ENCODE peak calls at places on chromosomes 12 and 14, in eight cellular contexts. W, E, D, F, A, H, R and P are unnamed samples.
A peak's percentile ranks its signal among the peaks of the same experiment; 100 is the strongest.

GRCh38 chr14:97851438-97851995 is 1054.3 kb downstream of the VRK1 start:
- DNase-seq in W (no peak), E (no peak), D (no peak), F (no peak), A (no peak), H (no peak), R (no peak), P (no peak)

GRCh38 chr14:104536942-104537612 is 42.5 kb upstream of the C14orf180 start:
- DNase-seq in W (no peak), E (peak; percentile 63), D (no peak), F (peak; percentile 12), A (peak; percentile 58), H (no peak), R (peak; percentile 43), P (no peak)

GRCh38 chr12:82912406-82912805 is 225.7 kb downstream of the TMTC2 start:
- DNase-seq in W (peak; percentile 12), E (peak; percentile 55), D (no peak), F (no peak), A (peak; percentile 72), H (no peak), R (peak; percentile 63), P (no peak)

GRCh38 chr12:79020106-79020505 is 155.5 kb downstream of the SYT1 start:
- DNase-seq in W (no peak), E (peak; percentile 14), D (no peak), F (no peak), A (peak; percentile 30), H (no peak), R (peak; percentile 5), P (no peak)

GRCh38 chr12:93972411-93973208 is 175.8 kb upstream of the PLXNC1 start:
- DNase-seq in W (peak; percentile 76), E (peak; percentile 38), D (peak; percentile 20), F (no peak), A (no peak), H (no peak), R (no peak), P (no peak)

GRCh38 chr12:66244446-66244845 is 55.4 kb downstream of the IRAK3 start:
- DNase-seq in W (no peak), E (peak; percentile 53), D (no peak), F (no peak), A (no peak), H (no peak), R (no peak), P (no peak)

GRCh38 chr14:22837059-22837749 is 819 bp downstream of the MMP14 start:
- DNase-seq in W (no peak), E (peak; percentile 59), D (no peak), F (no peak), A (peak; percentile 50), H (no peak), R (peak; percentile 63), P (no peak)

GRCh38 chr12:57452181-57452936 is 2.7 kb upstream of the INHBE start:
- DNase-seq in W (no peak), E (peak; percentile 87), D (peak; percentile 84), F (no peak), A (peak; percentile 48), H (no peak), R (peak; percentile 64), P (no peak)

GRCh38 chr14:54567224-54567633 is 301 bp downstream of the SAMD4A start:
- DNase-seq in W (no peak), E (no peak), D (no peak), F (no peak), A (no peak), H (no peak), R (no peak), P (no peak)

DNA sequence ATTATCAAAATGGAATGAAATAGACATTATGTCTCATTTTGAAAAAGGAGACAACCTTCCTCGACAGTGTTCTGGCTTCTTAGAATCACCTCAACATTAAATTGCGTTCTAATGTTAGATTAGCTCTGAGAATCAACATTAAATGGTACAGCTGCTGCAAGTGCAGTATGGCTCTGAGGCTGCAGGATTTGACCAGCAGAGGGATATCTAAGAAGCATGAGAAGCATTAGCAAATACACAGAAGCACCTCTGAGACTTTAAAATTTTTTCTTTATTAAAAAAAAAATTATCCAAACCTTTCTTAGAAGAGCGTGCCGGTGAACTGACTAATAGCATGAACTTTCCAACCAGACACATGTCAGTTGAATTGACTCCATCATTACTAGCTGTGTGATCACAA is 253.4 kb upstream of the LRIG3 start:
- DNase-seq in W (no peak), E (no peak), D (no peak), F (no peak), A (peak; percentile 6), H (no peak), R (peak; percentile 13), P (no peak)
- TF ChIP-seq CTCF in W (no peak), E (no peak), D (peak; percentile 55), F (no peak), A (peak; percentile 28), H (no peak), R (peak; percentile 48), P (no peak)

GRCh38 chr12:12572659-12573058 is 10.0 kb upstream of the DUSP16 start:
- DNase-seq in W (no peak), E (no peak), D (no peak), F (no peak), A (no peak), H (no peak), R (no peak), P (peak; percentile 23)
- H3K4me3 ChIP-seq in W (no peak overlapping the region), E (no peak overlapping the region), D (no peak overlapping the region), F (no peak overlapping the region), A (no peak overlapping the region), H (no peak overlapping the region), R (no peak overlapping the region), P (peak overlapping the region; percentile 27)

DNA sequence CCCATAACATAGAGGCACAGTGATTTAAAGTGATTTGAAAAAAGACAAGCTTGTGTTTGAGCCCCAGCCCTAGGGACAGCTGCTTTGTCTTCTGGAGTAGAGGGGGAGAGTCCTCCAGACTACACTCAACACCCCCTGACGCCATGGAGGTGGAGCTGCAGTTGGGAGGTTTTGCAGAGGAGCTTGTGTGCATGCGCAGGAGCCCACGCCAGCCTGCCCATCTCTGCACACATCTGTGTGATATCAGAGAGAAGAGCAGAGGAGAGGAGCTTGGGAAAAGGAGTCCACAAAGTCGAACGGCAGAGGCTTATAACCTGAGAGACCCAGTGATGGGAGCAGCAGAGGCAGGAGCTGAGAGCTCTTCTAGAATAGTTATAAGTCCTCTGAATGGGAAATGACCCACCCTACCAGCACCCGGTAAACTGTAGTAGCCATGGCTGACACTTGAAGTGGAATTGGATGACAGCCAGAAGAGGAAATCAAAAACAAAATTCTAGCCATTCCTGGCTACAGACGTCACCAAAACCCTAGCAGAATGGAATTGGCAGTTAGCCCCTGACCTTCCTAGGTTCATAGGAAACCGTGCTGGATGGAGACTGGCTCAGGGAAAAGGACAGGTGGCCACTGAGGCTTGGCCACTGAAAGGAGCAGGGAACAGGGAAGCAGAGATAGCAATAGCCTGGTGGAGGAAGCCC is 185.1 kb upstream of the VASH1 start:
- DNase-seq in W (no peak), E (peak; percentile 14), D (no peak), F (no peak), A (no peak), H (no peak), R (no peak), P (no peak)
- TF ChIP-seq CTCF in W (no peak), E (no peak), D (no peak), F (no peak), A (no peak), H (no peak), R (no peak), P (no peak)

GRCh38 chr12:76424941-76425340 is 76.7 kb upstream of the BBS10 start:
- DNase-seq in W (no peak), E (no peak), D (no peak), F (no peak), A (no peak), H (no peak), R (no peak), P (no peak)

GRCh38 chr12:76422154-76422877 is 74.1 kb upstream of the BBS10 start:
- DNase-seq in W (no peak), E (no peak), D (no peak), F (no peak), A (no peak), H (no peak), R (no peak), P (no peak)

GRCh38 chr12:76420221-76420620 is 72.0 kb upstream of the BBS10 start:
- DNase-seq in W (no peak), E (no peak), D (no peak), F (no peak), A (no peak), H (no peak), R (no peak), P (no peak)

GRCh38 chr12:76426160-76426559 is 77.9 kb upstream of the BBS10 start:
- DNase-seq in W (no peak), E (no peak), D (no peak), F (no peak), A (no peak), H (no peak), R (no peak), P (no peak)

GRCh38 chr12:76422878-76423438 is 74.7 kb upstream of the BBS10 start:
- DNase-seq in W (peak; percentile 16), E (peak; percentile 39), D (peak; percentile 20), F (no peak), A (peak; percentile 45), H (no peak), R (peak; percentile 63), P (no peak)
- H3K4me3 ChIP-seq in W (no peak overlapping the region), E (peak overlapping the region; percentile 7), D (peak overlapping the region; percentile 45), F (no peak overlapping the region), A (no peak overlapping the region), H (no peak overlapping the region), R (peak overlapping the region; percentile 46), P (no peak overlapping the region)

DNA sequence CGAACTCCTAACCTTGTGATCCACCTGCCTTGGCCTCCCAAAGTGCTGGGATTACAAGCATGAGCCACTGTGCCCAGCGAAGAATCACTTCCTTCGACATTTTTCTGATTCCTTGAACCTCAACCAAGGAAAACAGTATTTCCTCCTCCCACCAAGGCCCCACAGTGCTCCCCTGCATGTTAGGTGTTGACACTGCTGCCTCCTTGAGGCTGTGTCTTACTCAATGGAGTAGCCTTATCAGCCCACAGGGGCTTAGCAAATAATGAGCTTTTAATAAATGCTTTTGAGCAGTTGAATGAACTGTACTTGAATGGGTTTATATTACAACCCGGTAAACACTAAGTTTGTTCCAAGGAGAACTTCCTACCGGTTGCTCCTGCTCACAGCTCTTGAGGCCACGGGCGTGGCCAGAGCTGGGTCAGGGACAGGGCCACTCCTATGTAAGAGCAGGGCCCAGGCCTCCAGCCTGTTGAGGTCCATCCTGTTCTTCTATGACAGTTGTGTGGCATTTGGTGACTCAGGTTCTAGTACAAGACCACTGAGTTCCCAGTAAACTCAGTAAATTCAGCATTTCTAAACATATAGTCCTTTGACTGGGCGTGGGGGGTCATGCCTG is 36.8 kb upstream of the TUBA1A start:
- DNase-seq in W (no peak), E (peak; percentile 65), D (no peak), F (no peak), A (no peak), H (no peak), R (peak; percentile 47), P (no peak)
- TF ChIP-seq CTCF in W (peak; percentile 35), E (peak; percentile 27), D (peak; percentile 25), F (peak; percentile 26), A (no peak), H (no peak), R (no peak), P (no peak)

DNA sequence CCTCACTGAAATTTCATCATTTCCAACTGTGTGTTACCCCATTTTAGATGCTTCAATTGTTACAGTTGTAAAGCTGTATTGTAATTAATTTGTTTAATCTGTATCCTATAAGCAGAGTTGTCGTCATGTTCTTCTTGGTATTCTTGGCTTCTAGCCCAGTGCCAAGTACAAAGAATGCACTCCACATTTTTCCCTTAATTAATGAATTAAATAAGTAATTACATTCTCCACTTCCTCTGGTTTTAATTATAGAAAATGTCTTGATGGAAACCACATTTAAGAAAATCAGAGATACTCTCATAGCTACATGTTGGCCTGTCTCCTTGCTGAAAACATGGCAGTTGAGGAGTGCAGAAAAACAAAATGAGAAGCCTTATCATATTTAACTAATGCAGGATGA is 749 bp downstream of the DNAI7 start:
- DNase-seq in W (no peak), E (no peak), D (no peak), F (no peak), A (no peak), H (no peak), R (no peak), P (no peak)
- H3K4me3 ChIP-seq in W (peak overlapping the region; percentile 63), E (peak overlapping the region; percentile 90), D (no peak overlapping the region), F (no peak overlapping the region), A (no peak overlapping the region), H (no peak overlapping the region), R (peak overlapping the region; percentile 95), P (no peak overlapping the region)